ENCODE peak calls at places on chromosome 21, in six cellular contexts. One of them, this sample, is unnamed.

GRCh38 chr21:24450119-24450518 is 1157.2 kb downstream of the MRPL39 start:
- DNase-seq in thoracic aorta: no peak
- DNase-seq in OCI-LY7: no peak
- DNase-seq in Panc1: no peak
- DNase-seq in CD8-positive, alpha-beta T cell: no peak
- DNase-seq in fibroblast of pulmonary artery: no peak
- DNase-seq in this sample: no peak

GRCh38 chr21:41610042-41610839 is 102.3 kb upstream of the TMPRSS2 start:
- DNase-seq in thoracic aorta: no peak
- DNase-seq in OCI-LY7: peak; percentile 45
- DNase-seq in Panc1: peak; percentile 33
- DNase-seq in CD8-positive, alpha-beta T cell: no peak
- DNase-seq in fibroblast of pulmonary artery: peak; percentile 74
- DNase-seq in this sample: peak; percentile 77

GRCh38 chr21:32412998-32413504 is 545 bp downstream of the EVA1C start:
- DNase-seq in thoracic aorta: no peak
- DNase-seq in OCI-LY7: no peak
- DNase-seq in Panc1: no peak
- DNase-seq in CD8-positive, alpha-beta T cell: no peak
- DNase-seq in fibroblast of pulmonary artery: peak; percentile 50
- DNase-seq in this sample: peak; percentile 54

GRCh38 chr21:31912501-31912900 is 39.7 kb downstream of the HUNK start:
- DNase-seq in thoracic aorta: no peak
- DNase-seq in OCI-LY7: no peak
- DNase-seq in Panc1: no peak
- DNase-seq in CD8-positive, alpha-beta T cell: no peak
- DNase-seq in fibroblast of pulmonary artery: no peak
- DNase-seq in this sample: no peak

GRCh38 chr21:41614456-41615010 is 106.6 kb upstream of the TMPRSS2 start:
- DNase-seq in thoracic aorta: no peak
- DNase-seq in OCI-LY7: no peak
- DNase-seq in Panc1: no peak
- DNase-seq in CD8-positive, alpha-beta T cell: no peak
- DNase-seq in fibroblast of pulmonary artery: no peak
- DNase-seq in this sample: no peak

GRCh38 chr21:31088196-31088751 is 50.0 kb upstream of the KRTAP19-8 start:
- DNase-seq in thoracic aorta: no peak
- DNase-seq in OCI-LY7: no peak
- DNase-seq in Panc1: no peak
- DNase-seq in CD8-positive, alpha-beta T cell: no peak
- DNase-seq in fibroblast of pulmonary artery: no peak
- DNase-seq in this sample: peak; percentile 16

GRCh38 chr21:27423906-27424595 is 457.2 kb upstream of the ADAMTS5 start:
- DNase-seq in thoracic aorta: no peak
- DNase-seq in OCI-LY7: no peak
- DNase-seq in Panc1: no peak
- DNase-seq in CD8-positive, alpha-beta T cell: no peak
- DNase-seq in fibroblast of pulmonary artery: peak; percentile 70
- DNase-seq in this sample: no peak

GRCh38 chr21:21003701-21004100 is 5.5 kb downstream of the NCAM2 start:
- DNase-seq in thoracic aorta: no peak
- DNase-seq in OCI-LY7: peak; percentile 1
- DNase-seq in Panc1: no peak
- DNase-seq in CD8-positive, alpha-beta T cell: no peak
- DNase-seq in fibroblast of pulmonary artery: peak; percentile 48
- DNase-seq in this sample: no peak

GRCh38 chr21:16262109-16262508 is 532.3 kb downstream of the USP25 start:
- DNase-seq in thoracic aorta: no peak
- DNase-seq in OCI-LY7: no peak
- DNase-seq in Panc1: no peak
- DNase-seq in CD8-positive, alpha-beta T cell: no peak
- DNase-seq in fibroblast of pulmonary artery: no peak
- DNase-seq in this sample: no peak

GRCh38 chr21:39087238-39087975 is 95.8 kb downstream of the PSMG1 start:
- DNase-seq in thoracic aorta: no peak
- DNase-seq in OCI-LY7: no peak
- DNase-seq in Panc1: no peak
- DNase-seq in CD8-positive, alpha-beta T cell: no peak
- DNase-seq in fibroblast of pulmonary artery: no peak
- DNase-seq in this sample: no peak

GRCh38 chr21:31875424-31876097 is 2.7 kb downstream of the HUNK start:
- DNase-seq in thoracic aorta: no peak
- DNase-seq in OCI-LY7: no peak
- DNase-seq in Panc1: no peak
- DNase-seq in CD8-positive, alpha-beta T cell: no peak
- DNase-seq in fibroblast of pulmonary artery: no peak
- DNase-seq in this sample: no peak

GRCh38 chr21:32612075-32612998 is at the start of gene CFAP298:
- DNase-seq in thoracic aorta: peak; percentile 62
- DNase-seq in OCI-LY7: peak; percentile 89
- DNase-seq in Panc1: peak; percentile 73
- DNase-seq in CD8-positive, alpha-beta T cell: peak; percentile 82
- DNase-seq in fibroblast of pulmonary artery: peak; percentile 97
- DNase-seq in this sample: peak; percentile 94

GRCh38 chr21:31905444-31906400 is 32.9 kb downstream of the HUNK start:
- DNase-seq in thoracic aorta: no peak
- DNase-seq in OCI-LY7: no peak
- DNase-seq in Panc1: no peak
- DNase-seq in CD8-positive, alpha-beta T cell: no peak
- DNase-seq in fibroblast of pulmonary artery: no peak
- DNase-seq in this sample: no peak

GRCh38 chr21:38804617-38805281 is 980 bp upstream of the ETS2 start:
- DNase-seq in thoracic aorta: no peak
- DNase-seq in OCI-LY7: no peak
- DNase-seq in Panc1: no peak
- DNase-seq in CD8-positive, alpha-beta T cell: no peak
- DNase-seq in fibroblast of pulmonary artery: no peak
- DNase-seq in this sample: peak; percentile 81

GRCh38 chr21:16426936-16427335 is 697.2 kb downstream of the USP25 start:
- DNase-seq in thoracic aorta: no peak
- DNase-seq in OCI-LY7: no peak
- DNase-seq in Panc1: no peak
- DNase-seq in CD8-positive, alpha-beta T cell: no peak
- DNase-seq in fibroblast of pulmonary artery: no peak
- DNase-seq in this sample: no peak

GRCh38 chr21:21029159-21029558 is 30.9 kb downstream of the NCAM2 start:
- DNase-seq in thoracic aorta: no peak
- DNase-seq in OCI-LY7: no peak
- DNase-seq in Panc1: no peak
- DNase-seq in CD8-positive, alpha-beta T cell: no peak
- DNase-seq in fibroblast of pulmonary artery: peak; percentile 27
- DNase-seq in this sample: no peak

GRCh38 chr21:15823486-15824150 is 93.8 kb downstream of the USP25 start:
- DNase-seq in thoracic aorta: no peak
- DNase-seq in OCI-LY7: no peak
- DNase-seq in Panc1: no peak
- DNase-seq in CD8-positive, alpha-beta T cell: no peak
- DNase-seq in fibroblast of pulmonary artery: no peak
- DNase-seq in this sample: no peak

GRCh38 chr21:41585199-41585994 is 77.4 kb upstream of the TMPRSS2 start:
- DNase-seq in thoracic aorta: no peak
- DNase-seq in OCI-LY7: no peak
- DNase-seq in Panc1: no peak
- DNase-seq in CD8-positive, alpha-beta T cell: no peak
- DNase-seq in fibroblast of pulmonary artery: no peak
- DNase-seq in this sample: no peak

GRCh38 chr21:17679002-17679600 is 66.4 kb upstream of the BTG3 start:
- DNase-seq in thoracic aorta: no peak
- DNase-seq in OCI-LY7: peak; percentile 75
- DNase-seq in Panc1: peak; percentile 45
- DNase-seq in CD8-positive, alpha-beta T cell: no peak
- DNase-seq in fibroblast of pulmonary artery: peak; percentile 86
- DNase-seq in this sample: no peak

GRCh38 chr21:15682977-15683376 is 46.8 kb upstream of the USP25 start:
- DNase-seq in thoracic aorta: no peak
- DNase-seq in OCI-LY7: no peak
- DNase-seq in Panc1: no peak
- DNase-seq in CD8-positive, alpha-beta T cell: no peak
- DNase-seq in fibroblast of pulmonary artery: peak; percentile 79
- DNase-seq in this sample: no peak

GRCh38 chr21:37461494-37461893 is 94.9 kb downstream of the DYRK1A start:
- DNase-seq in thoracic aorta: no peak
- DNase-seq in OCI-LY7: no peak
- DNase-seq in Panc1: no peak
- DNase-seq in CD8-positive, alpha-beta T cell: no peak
- DNase-seq in fibroblast of pulmonary artery: no peak
- DNase-seq in this sample: no peak

GRCh38 chr21:37459575-37459974 is 93.0 kb downstream of the DYRK1A start:
- DNase-seq in thoracic aorta: no peak
- DNase-seq in OCI-LY7: no peak
- DNase-seq in Panc1: no peak
- DNase-seq in CD8-positive, alpha-beta T cell: no peak
- DNase-seq in fibroblast of pulmonary artery: peak; percentile 45
- DNase-seq in this sample: no peak

GRCh38 chr21:37462087-37462861 is 95.7 kb downstream of the DYRK1A start:
- DNase-seq in thoracic aorta: no peak
- DNase-seq in OCI-LY7: no peak
- DNase-seq in Panc1: no peak
- DNase-seq in CD8-positive, alpha-beta T cell: no peak
- DNase-seq in fibroblast of pulmonary artery: no peak
- DNase-seq in this sample: no peak

GRCh38 chr21:37458669-37459276 is 92.2 kb downstream of the DYRK1A start:
- DNase-seq in thoracic aorta: no peak
- DNase-seq in OCI-LY7: no peak
- DNase-seq in Panc1: no peak
- DNase-seq in CD8-positive, alpha-beta T cell: no peak
- DNase-seq in fibroblast of pulmonary artery: no peak
- DNase-seq in this sample: no peak

GRCh38 chr21:37460196-37460595 is 93.6 kb downstream of the DYRK1A start:
- DNase-seq in thoracic aorta: no peak
- DNase-seq in OCI-LY7: no peak
- DNase-seq in Panc1: no peak
- DNase-seq in CD8-positive, alpha-beta T cell: no peak
- DNase-seq in fibroblast of pulmonary artery: no peak
- DNase-seq in this sample: no peak
- TF ChIP-seq CTCF in thoracic aorta: no peak
- TF ChIP-seq CTCF in OCI-LY7: peak; percentile 65
- TF ChIP-seq CTCF in Panc1: peak; percentile 64
- TF ChIP-seq CTCF in CD8-positive, alpha-beta T cell: no peak
- TF ChIP-seq CTCF in fibroblast of pulmonary artery: peak; percentile 17
- TF ChIP-seq CTCF in this sample: no peak

DNA sequence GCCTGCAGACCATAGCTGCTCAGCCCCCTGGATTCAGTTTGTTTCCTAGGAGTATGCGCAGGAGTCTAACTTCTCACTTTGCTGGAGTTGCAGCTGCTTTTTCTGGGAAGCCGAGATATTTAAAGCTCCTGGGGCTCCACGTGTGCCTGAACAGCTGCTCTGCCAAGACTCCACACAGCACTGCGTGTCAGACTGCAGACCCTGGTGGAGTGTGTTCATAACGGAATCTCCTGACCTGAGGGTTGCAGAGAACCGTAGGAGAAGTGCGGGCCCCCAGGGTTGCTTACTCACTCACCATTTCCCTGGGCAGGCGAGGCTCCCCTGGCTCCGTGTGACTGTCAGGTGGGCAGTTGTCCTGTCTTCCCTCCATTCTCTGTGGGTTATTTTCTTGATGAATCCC is 474.3 kb upstream of the TMPRSS15 start:
- DNase-seq in thoracic aorta: no peak
- DNase-seq in OCI-LY7: no peak
- DNase-seq in Panc1: no peak
- DNase-seq in CD8-positive, alpha-beta T cell: no peak
- DNase-seq in fibroblast of pulmonary artery: no peak
- DNase-seq in this sample: no peak
- H3K4me3 ChIP-seq in thoracic aorta: no peak overlapping the region
- H3K4me3 ChIP-seq in OCI-LY7: no peak overlapping the region
- H3K4me3 ChIP-seq in Panc1: no peak overlapping the region
- H3K4me3 ChIP-seq in CD8-positive, alpha-beta T cell: no peak overlapping the region
- H3K4me3 ChIP-seq in fibroblast of pulmonary artery: no peak overlapping the region
- H3K4me3 ChIP-seq in this sample: no peak overlapping the region

GRCh38 chr21:34812510-34813265 is 143.9 kb downstream of the CLIC6 start:
- DNase-seq in thoracic aorta: no peak
- DNase-seq in OCI-LY7: no peak
- DNase-seq in Panc1: peak; percentile 43
- DNase-seq in CD8-positive, alpha-beta T cell: no peak
- DNase-seq in fibroblast of pulmonary artery: peak; percentile 60
- DNase-seq in this sample: no peak

GRCh38 chr21:34814529-34814951 is 145.7 kb downstream of the CLIC6 start:
- DNase-seq in thoracic aorta: no peak
- DNase-seq in OCI-LY7: no peak
- DNase-seq in Panc1: no peak
- DNase-seq in CD8-positive, alpha-beta T cell: no peak
- DNase-seq in fibroblast of pulmonary artery: no peak
- DNase-seq in this sample: no peak

GRCh38 chr21:34811368-34811767 is 142.6 kb downstream of the CLIC6 start:
- DNase-seq in thoracic aorta: no peak
- DNase-seq in OCI-LY7: no peak
- DNase-seq in Panc1: no peak
- DNase-seq in CD8-positive, alpha-beta T cell: no peak
- DNase-seq in fibroblast of pulmonary artery: no peak
- DNase-seq in this sample: no peak

GRCh38 chr21:34810786-34811185 is 142.0 kb downstream of the CLIC6 start:
- DNase-seq in thoracic aorta: no peak
- DNase-seq in OCI-LY7: no peak
- DNase-seq in Panc1: no peak
- DNase-seq in CD8-positive, alpha-beta T cell: no peak
- DNase-seq in fibroblast of pulmonary artery: no peak
- DNase-seq in this sample: no peak

DNA sequence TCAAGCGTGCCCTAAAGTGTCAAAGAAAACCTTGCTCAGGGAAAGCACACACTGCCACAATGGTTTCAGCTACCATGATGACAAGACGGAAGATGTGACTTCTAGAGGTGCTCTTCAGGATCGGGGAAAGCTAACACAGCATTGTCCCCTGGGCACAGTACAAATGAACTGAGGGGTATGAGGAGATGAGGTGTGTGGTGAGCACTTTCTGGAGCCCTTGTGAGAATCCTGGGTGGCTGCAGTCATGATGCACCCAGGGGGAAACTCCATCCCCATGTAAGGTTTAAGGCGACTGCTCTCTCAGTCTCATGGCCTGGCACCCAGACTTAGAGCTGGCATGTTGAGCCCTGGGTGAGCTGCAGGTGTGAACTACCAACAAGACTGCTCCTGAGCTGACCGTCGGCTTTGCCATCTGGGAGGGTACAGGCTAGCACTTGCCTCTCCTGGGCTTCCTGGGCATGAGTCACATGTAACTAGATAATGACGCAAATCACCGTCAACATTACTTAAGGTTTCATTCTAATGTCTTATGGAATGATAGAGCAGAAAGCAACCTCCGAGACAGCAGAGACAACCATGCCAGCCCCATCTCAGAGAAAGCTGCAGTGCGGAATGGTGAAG is 144.6 kb downstream of the CLIC6 start:
- DNase-seq in thoracic aorta: no peak
- DNase-seq in OCI-LY7: no peak
- DNase-seq in Panc1: no peak
- DNase-seq in CD8-positive, alpha-beta T cell: no peak
- DNase-seq in fibroblast of pulmonary artery: peak; percentile 84
- DNase-seq in this sample: no peak
- TF ChIP-seq CTCF in thoracic aorta: no peak
- TF ChIP-seq CTCF in OCI-LY7: no peak
- TF ChIP-seq CTCF in Panc1: no peak
- TF ChIP-seq CTCF in CD8-positive, alpha-beta T cell: no peak
- TF ChIP-seq CTCF in fibroblast of pulmonary artery: no peak
- TF ChIP-seq CTCF in this sample: no peak

GRCh38 chr21:44579833-44580144 is 615 bp downstream of the KRTAP10-5 start:
- DNase-seq in thoracic aorta: no peak
- DNase-seq in OCI-LY7: no peak
- DNase-seq in Panc1: no peak
- DNase-seq in CD8-positive, alpha-beta T cell: no peak
- DNase-seq in fibroblast of pulmonary artery: no peak
- DNase-seq in this sample: no peak
- H3K4me3 ChIP-seq in thoracic aorta: no peak overlapping the region
- H3K4me3 ChIP-seq in OCI-LY7: no peak overlapping the region
- H3K4me3 ChIP-seq in Panc1: no peak overlapping the region
- H3K4me3 ChIP-seq in CD8-positive, alpha-beta T cell: no peak overlapping the region
- H3K4me3 ChIP-seq in fibroblast of pulmonary artery: no peak overlapping the region
- H3K4me3 ChIP-seq in this sample: no peak overlapping the region

GRCh38 chr21:42652527-42653491 is 612 bp upstream of the PDE9A start:
- DNase-seq in thoracic aorta: no peak
- DNase-seq in OCI-LY7: no peak
- DNase-seq in Panc1: no peak
- DNase-seq in CD8-positive, alpha-beta T cell: no peak
- DNase-seq in fibroblast of pulmonary artery: peak; percentile 30
- DNase-seq in this sample: peak; percentile 94
- TF ChIP-seq CTCF in thoracic aorta: peak; percentile 11
- TF ChIP-seq CTCF in OCI-LY7: no peak
- TF ChIP-seq CTCF in Panc1: peak; percentile 18
- TF ChIP-seq CTCF in CD8-positive, alpha-beta T cell: no peak
- TF ChIP-seq CTCF in fibroblast of pulmonary artery: peak; percentile 25
- TF ChIP-seq CTCF in this sample: peak; percentile 70

This sample was measured in thyroid gland.